ENCODE peak calls at places on chromosome X, in six cellular contexts. One of them, this sample, is unnamed.

GRCh38 chrX:136768469-136769084 is 12.2 kb downstream of the ARHGEF6 start:
- DNase-seq in hepatocyte: peak; percentile 15
- DNase-seq in testis: peak; percentile 17
- DNase-seq in breast epithelium: no peak
- DNase-seq in endothelial cell of umbilical vein: no peak
- DNase-seq in heart right ventricle: peak; percentile 17
- DNase-seq in this sample: peak; percentile 89

GRCh38 chrX:16828126-16828908 is 41.8 kb downstream of the RBBP7 start:
- DNase-seq in endothelial cell of umbilical vein: peak; percentile 66
- DNase-seq in testis: no peak
- DNase-seq in breast epithelium: no peak
- DNase-seq in heart right ventricle: no peak
- DNase-seq in hepatocyte: peak; percentile 60
- DNase-seq in this sample: peak; percentile 93

GRCh38 chrX:66756717-66757116 is 117.8 kb upstream of the EDA2R start:
- DNase-seq in testis: no peak
- DNase-seq in heart right ventricle: no peak
- DNase-seq in breast epithelium: no peak
- DNase-seq in hepatocyte: no peak
- DNase-seq in endothelial cell of umbilical vein: no peak
- DNase-seq in this sample: no peak

GRCh38 chrX:15579778-15580747 is 20.7 kb downstream of the ACE2 start:
- DNase-seq in hepatocyte: peak; percentile 65
- DNase-seq in testis: no peak
- DNase-seq in endothelial cell of umbilical vein: peak; percentile 80
- DNase-seq in breast epithelium: no peak
- DNase-seq in heart right ventricle: peak; percentile 31
- DNase-seq in this sample: peak; percentile 24

GRCh38 chrX:1477229-1477628 is 24.5 kb upstream of the ASMTL start:
- DNase-seq in hepatocyte: no peak
- DNase-seq in testis: no peak
- DNase-seq in endothelial cell of umbilical vein: no peak
- DNase-seq in breast epithelium: no peak
- DNase-seq in heart right ventricle: no peak
- DNase-seq in this sample: no peak

GRCh38 chrX:103774070-103774642 is 2.5 kb upstream of the PLP1 start:
- DNase-seq in heart right ventricle: no peak
- DNase-seq in hepatocyte: peak; percentile 27
- DNase-seq in testis: peak; percentile 41
- DNase-seq in endothelial cell of umbilical vein: peak; percentile 40
- DNase-seq in breast epithelium: no peak
- DNase-seq in this sample: no peak

GRCh38 chrX:22652596-22652995 is 347.2 kb upstream of the DDX53 start:
- DNase-seq in endothelial cell of umbilical vein: no peak
- DNase-seq in breast epithelium: no peak
- DNase-seq in heart right ventricle: no peak
- DNase-seq in testis: peak; percentile 22
- DNase-seq in hepatocyte: peak; percentile 66
- DNase-seq in this sample: peak; percentile 29

GRCh38 chrX:123873956-123874355 is 14.1 kb downstream of the XIAP start:
- DNase-seq in breast epithelium: no peak
- DNase-seq in testis: no peak
- DNase-seq in endothelial cell of umbilical vein: peak; percentile 37
- DNase-seq in heart right ventricle: no peak
- DNase-seq in hepatocyte: no peak
- DNase-seq in this sample: no peak

GRCh38 chrX:143869018-143869417 is 14.9 kb upstream of the UBE2NL start:
- DNase-seq in testis: no peak
- DNase-seq in heart right ventricle: no peak
- DNase-seq in endothelial cell of umbilical vein: no peak
- DNase-seq in hepatocyte: no peak
- DNase-seq in breast epithelium: no peak
- DNase-seq in this sample: no peak
- H3K36me3 ChIP-seq in testis: no peaks in the 10 kb centered on the region
- H3K36me3 ChIP-seq in heart right ventricle: no peaks in the 10 kb centered on the region
- H3K36me3 ChIP-seq in endothelial cell of umbilical vein: no peaks in the 10 kb centered on the region
- H3K36me3 ChIP-seq in hepatocyte: no peaks in the 10 kb centered on the region
- H3K36me3 ChIP-seq in breast epithelium: no peaks in the 10 kb centered on the region
- H3K36me3 ChIP-seq in this sample: no peaks in the 10 kb centered on the region

GRCh38 chrX:72084114-72084513 is 47.6 kb downstream of the RTL5 start:
- DNase-seq in heart right ventricle: no peak
- DNase-seq in endothelial cell of umbilical vein: no peak
- DNase-seq in breast epithelium: no peak
- DNase-seq in testis: no peak
- DNase-seq in hepatocyte: no peak
- DNase-seq in this sample: no peak
- H3K27ac ChIP-seq in heart right ventricle: no peak overlapping the region
- H3K27ac ChIP-seq in endothelial cell of umbilical vein: no peak overlapping the region
- H3K27ac ChIP-seq in breast epithelium: no peak overlapping the region
- H3K27ac ChIP-seq in testis: no peak overlapping the region
- H3K27ac ChIP-seq in hepatocyte: no peak overlapping the region
- H3K27ac ChIP-seq in this sample: no peak overlapping the region

DNA sequence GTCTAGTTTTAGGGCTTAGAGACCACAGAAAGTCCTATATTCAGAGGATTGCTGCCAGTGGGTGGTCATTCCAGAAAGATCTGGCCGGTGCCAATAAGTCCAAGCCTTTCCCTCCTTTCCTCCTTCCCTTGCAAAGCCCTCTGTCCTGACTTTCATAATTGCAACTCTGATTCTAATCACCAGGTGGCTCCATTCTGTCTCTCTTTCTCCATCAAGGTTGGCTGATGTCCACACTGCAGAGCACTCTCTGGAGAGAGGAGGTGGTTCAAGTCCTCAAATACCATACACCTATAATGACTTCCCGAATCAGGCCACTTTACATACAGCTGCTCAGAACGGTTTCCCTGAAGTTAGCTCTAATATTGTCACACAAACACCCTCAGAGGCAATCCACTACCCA is 22.4 kb upstream of the ARMCX4 start:
- DNase-seq in testis: no peak
- DNase-seq in breast epithelium: no peak
- DNase-seq in hepatocyte: no peak
- DNase-seq in endothelial cell of umbilical vein: peak; percentile 47
- DNase-seq in heart right ventricle: no peak
- DNase-seq in this sample: peak; percentile 24
- TF ChIP-seq CTCF in testis: no peak
- TF ChIP-seq CTCF in breast epithelium: no peak
- TF ChIP-seq CTCF in hepatocyte: peak; percentile 12
- TF ChIP-seq CTCF in endothelial cell of umbilical vein: peak; percentile 27
- TF ChIP-seq CTCF in heart right ventricle: no peak
- TF ChIP-seq CTCF in this sample: peak; percentile 51

GRCh38 chrX:129556806-129557315 is 16.8 kb downstream of the OCRL start:
- DNase-seq in testis: no peak
- DNase-seq in hepatocyte: no peak
- DNase-seq in endothelial cell of umbilical vein: no peak
- DNase-seq in heart right ventricle: no peak
- DNase-seq in breast epithelium: no peak
- DNase-seq in this sample: no peak
- H3K36me3 ChIP-seq in testis: no peaks in the 10 kb centered on the region
- H3K36me3 ChIP-seq in hepatocyte: no peaks in the 10 kb centered on the region
- H3K36me3 ChIP-seq in endothelial cell of umbilical vein: no peaks in the 10 kb centered on the region
- H3K36me3 ChIP-seq in heart right ventricle: no peaks in the 10 kb centered on the region
- H3K36me3 ChIP-seq in breast epithelium: no peaks in the 10 kb centered on the region
- H3K36me3 ChIP-seq in this sample: peaks cover 4% of the 10 kb centered on the region

GRCh38 chrX:110182362-110182761 is 135.5 kb downstream of the AMMECR1 start:
- DNase-seq in testis: no peak
- DNase-seq in heart right ventricle: no peak
- DNase-seq in hepatocyte: no peak
- DNase-seq in endothelial cell of umbilical vein: no peak
- DNase-seq in breast epithelium: no peak
- DNase-seq in this sample: no peak
- H3K27ac ChIP-seq in testis: no peak overlapping the region
- H3K27ac ChIP-seq in heart right ventricle: no peak overlapping the region
- H3K27ac ChIP-seq in hepatocyte: no peak overlapping the region
- H3K27ac ChIP-seq in endothelial cell of umbilical vein: no peak overlapping the region
- H3K27ac ChIP-seq in breast epithelium: no peak overlapping the region
- H3K27ac ChIP-seq in this sample: no peak overlapping the region

DNA sequence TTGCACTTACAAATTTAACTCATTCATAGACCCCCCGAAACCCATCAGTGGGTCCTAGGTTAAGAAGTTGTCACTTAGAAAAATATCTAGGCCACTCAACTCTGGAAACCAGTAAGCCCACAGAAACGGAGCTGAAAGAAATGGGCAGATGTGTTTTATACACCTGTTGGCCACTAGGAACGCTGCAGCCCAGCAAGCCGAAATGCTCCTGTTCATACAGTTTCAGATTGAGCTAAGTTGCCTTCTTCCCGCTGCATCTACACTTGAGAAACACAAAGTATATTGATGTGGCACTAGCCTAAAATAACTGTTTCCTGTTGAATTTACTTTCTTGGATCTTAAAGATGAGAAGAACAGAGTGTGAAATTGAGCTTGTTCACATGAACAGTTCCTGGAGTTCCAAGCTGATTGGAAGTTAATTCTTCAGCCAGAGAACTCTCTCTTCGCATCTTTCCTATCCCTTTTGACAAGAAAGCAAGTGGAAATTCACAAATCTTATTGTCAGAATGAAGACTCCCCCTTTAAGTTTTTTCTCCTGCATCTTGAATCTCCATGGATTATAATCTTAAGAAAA is 174.1 kb downstream of the RBMX2 start:
- DNase-seq in testis: peak; percentile 37
- DNase-seq in hepatocyte: peak; percentile 45
- DNase-seq in heart right ventricle: peak; percentile 21
- DNase-seq in breast epithelium: no peak
- DNase-seq in endothelial cell of umbilical vein: peak; percentile 35
- DNase-seq in this sample: peak; percentile 14
- TF ChIP-seq CTCF in testis: peak; percentile 56
- TF ChIP-seq CTCF in hepatocyte: peak; percentile 52
- TF ChIP-seq CTCF in heart right ventricle: peak; percentile 61
- TF ChIP-seq CTCF in breast epithelium: no peak
- TF ChIP-seq CTCF in endothelial cell of umbilical vein: peak; percentile 76
- TF ChIP-seq CTCF in this sample: peak; percentile 84

GRCh38 chrX:129496625-129497024 is 26.7 kb downstream of the SMARCA1 start:
- DNase-seq in breast epithelium: no peak
- DNase-seq in endothelial cell of umbilical vein: no peak
- DNase-seq in hepatocyte: no peak
- DNase-seq in testis: no peak
- DNase-seq in heart right ventricle: no peak
- DNase-seq in this sample: no peak

GRCh38 chrX:129494887-129495286 is 28.4 kb downstream of the SMARCA1 start:
- DNase-seq in endothelial cell of umbilical vein: no peak
- DNase-seq in testis: no peak
- DNase-seq in hepatocyte: no peak
- DNase-seq in breast epithelium: no peak
- DNase-seq in heart right ventricle: no peak
- DNase-seq in this sample: no peak

GRCh38 chrX:129497146-129497805 is 26.0 kb downstream of the SMARCA1 start:
- DNase-seq in testis: no peak
- DNase-seq in endothelial cell of umbilical vein: no peak
- DNase-seq in hepatocyte: no peak
- DNase-seq in heart right ventricle: no peak
- DNase-seq in breast epithelium: no peak
- DNase-seq in this sample: no peak

GRCh38 chrX:129493643-129494042 is 29.6 kb downstream of the SMARCA1 start:
- DNase-seq in heart right ventricle: no peak
- DNase-seq in hepatocyte: no peak
- DNase-seq in testis: no peak
- DNase-seq in endothelial cell of umbilical vein: peak; percentile 37
- DNase-seq in breast epithelium: no peak
- DNase-seq in this sample: no peak

GRCh38 chrX:129495941-129496340 is 27.3 kb downstream of the SMARCA1 start:
- DNase-seq in endothelial cell of umbilical vein: no peak
- DNase-seq in breast epithelium: no peak
- DNase-seq in heart right ventricle: no peak
- DNase-seq in hepatocyte: no peak
- DNase-seq in testis: no peak
- DNase-seq in this sample: no peak
- H3K36me3 ChIP-seq in endothelial cell of umbilical vein: peaks cover 4% of the 10 kb centered on the region
- H3K36me3 ChIP-seq in breast epithelium: no peaks in the 10 kb centered on the region
- H3K36me3 ChIP-seq in heart right ventricle: no peaks in the 10 kb centered on the region
- H3K36me3 ChIP-seq in hepatocyte: no peaks in the 10 kb centered on the region
- H3K36me3 ChIP-seq in testis: no peaks in the 10 kb centered on the region
- H3K36me3 ChIP-seq in this sample: peaks cover 8% of the 10 kb centered on the region

This sample was measured in brain microvascular endothelial cell.